ENCODE peak calls at places on chromosomes 16 and 17, in six cellular contexts. S is keratinocyte, B is AG10803, Y is WTC11, M is heart right ventricle, R is AG09309. C is an unnamed sample.

GRCh38 chr17:73228748-73229236 is 32.9 kb downstream of the CPSF4L start:
- DNase-seq in S (peak), Y (no peak), B (peak), M (peak), R (peak), C (peak)

GRCh38 chr17:68819465-68819864 is 135.7 kb downstream of the ABCA8 start:
- DNase-seq in M (no peak), R (no peak), S (no peak), Y (no peak), B (no peak), C (no peak)

GRCh38 chr16:27315333-27316037 is 1.7 kb downstream of the IL4R start:
- DNase-seq in R (peak), B (peak), S (peak), Y (peak), M (peak), C (no peak)

GRCh38 chr17:48539177-48539576 is 5.7 kb downstream of the HOXB2 start:
- DNase-seq in S (no peak), M (no peak), B (peak), R (peak), Y (no peak), C (no peak)

GRCh38 chr17:45227101-45227591 is 5.5 kb downstream of the FMNL1 start:
- DNase-seq in M (no peak), B (peak), R (no peak), Y (no peak), S (no peak), C (peak)

GRCh38 chr17:17547210-17547764 is 44.2 kb downstream of the PEMT start:
- DNase-seq in R (no peak), Y (no peak), B (no peak), M (peak), S (no peak), C (no peak)

GRCh38 chr17:42182927-42183734 is 2.1 kb downstream of the HCRT start:
- DNase-seq in R (no peak), S (no peak), M (no peak), Y (no peak), B (peak), C (no peak)

GRCh38 chr17:49439305-49439672 is 24.6 kb upstream of the PHB1 start:
- DNase-seq in R (no peak), M (no peak), B (no peak), Y (no peak), S (no peak), C (no peak)

GRCh38 chr16:28534542-28535373 is 4.0 kb downstream of the NUPR1 start:
- DNase-seq in R (peak), B (peak), M (no peak), S (no peak), Y (no peak), C (no peak)

DNA sequence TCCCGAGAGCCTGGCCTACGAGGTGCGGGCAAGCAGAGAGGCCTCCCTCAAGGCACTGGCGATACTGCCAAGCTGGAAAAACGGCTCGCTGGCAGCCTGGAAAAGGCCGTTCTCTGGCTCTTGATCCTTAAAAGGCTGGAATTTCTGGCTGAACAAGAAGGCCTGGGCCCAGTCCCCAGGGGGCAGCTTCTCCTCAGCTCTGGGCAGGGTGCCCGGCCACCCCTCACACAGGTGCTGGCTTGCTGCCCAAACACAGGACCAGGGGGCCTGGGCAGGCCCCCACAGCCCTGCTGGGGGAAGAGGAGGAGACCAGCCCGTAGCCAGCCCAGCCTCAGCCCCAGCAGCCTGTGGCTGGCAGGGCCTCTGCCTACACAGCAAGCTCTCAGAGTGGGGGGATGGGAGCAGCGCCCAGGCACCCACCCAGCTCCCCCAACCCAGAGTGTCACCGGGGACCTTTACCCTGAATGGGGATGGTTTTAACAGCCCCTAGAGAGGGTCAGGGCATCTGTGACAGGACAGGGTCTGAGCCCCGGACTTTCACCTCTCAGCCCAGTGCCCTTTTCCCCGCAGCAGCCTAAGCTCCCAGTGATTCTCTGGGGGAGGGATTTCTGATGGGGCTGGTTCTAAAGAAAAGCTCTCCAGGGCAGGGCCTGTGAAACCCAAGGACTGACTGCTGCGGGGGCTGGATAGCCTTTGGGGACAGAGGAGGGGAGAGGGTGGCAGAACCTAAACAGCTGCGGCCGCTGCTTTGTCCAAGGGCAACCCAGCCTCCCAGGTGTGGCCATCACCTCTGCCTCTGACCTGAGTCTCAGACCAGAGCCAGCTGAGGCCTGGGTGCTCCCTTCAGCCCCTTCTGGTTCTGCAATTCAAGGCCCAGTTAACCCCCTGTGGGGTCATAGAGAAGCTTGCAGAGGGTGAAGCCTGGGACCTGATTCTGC is 38.6 kb upstream of the TOB1 start:
- DNase-seq in M (peak), R (no peak), Y (no peak), S (no peak), B (peak), C (no peak)
- TF ChIP-seq CTCF in M (no peak), R (no peak), Y (no peak), S (no peak), B (no peak), C (no peak)

GRCh38 chr16:52366997-52367396 is 179.9 kb downstream of the TOX3 start:
- DNase-seq in Y (no peak), R (no peak), S (no peak), M (no peak), B (no peak), C (no peak)

GRCh38 chr16:52357711-52358110 is 189.2 kb downstream of the TOX3 start:
- DNase-seq in M (no peak), R (no peak), Y (no peak), B (no peak), S (no peak), C (no peak)

GRCh38 chr16:52364500-52364899 is 182.4 kb downstream of the TOX3 start:
- DNase-seq in R (no peak), B (no peak), Y (no peak), M (no peak), S (no peak), C (no peak)

GRCh38 chr16:52368899-52369298 is 178.0 kb downstream of the TOX3 start:
- DNase-seq in B (no peak), Y (no peak), R (no peak), M (no peak), S (no peak), C (no peak)

GRCh38 chr16:52363082-52363481 is 183.9 kb downstream of the TOX3 start:
- DNase-seq in R (no peak), M (no peak), Y (no peak), B (no peak), S (no peak), C (no peak)
- TF ChIP-seq CTCF in R (no peak), M (no peak), Y (no peak), B (no peak), S (no peak), C (no peak)

GRCh38 chr16:57915267-57915666 is 55.7 kb downstream of the CNGB1 start:
- DNase-seq in M (no peak), R (no peak), B (no peak), S (no peak), Y (no peak), C (no peak)

GRCh38 chr16:57915811-57916479 is 55.0 kb downstream of the CNGB1 start:
- DNase-seq in S (no peak), B (no peak), M (no peak), R (no peak), Y (no peak), C (no peak)

GRCh38 chr16:57916735-57917450 is 54.0 kb downstream of the CNGB1 start:
- DNase-seq in Y (no peak), M (no peak), R (no peak), S (peak), B (no peak), C (no peak)

GRCh38 chr16:57912529-57913260 is 58.2 kb downstream of the CNGB1 start:
- DNase-seq in Y (no peak), B (no peak), R (no peak), S (no peak), M (no peak), C (no peak)

GRCh38 chr16:57914244-57915173 is 56.4 kb downstream of the CNGB1 start:
- DNase-seq in B (no peak), Y (no peak), S (no peak), M (no peak), R (no peak), C (no peak)
- TF ChIP-seq CTCF in B (no peak), Y (no peak), S (no peak), M (no peak), R (no peak), C (no peak)

DNA sequence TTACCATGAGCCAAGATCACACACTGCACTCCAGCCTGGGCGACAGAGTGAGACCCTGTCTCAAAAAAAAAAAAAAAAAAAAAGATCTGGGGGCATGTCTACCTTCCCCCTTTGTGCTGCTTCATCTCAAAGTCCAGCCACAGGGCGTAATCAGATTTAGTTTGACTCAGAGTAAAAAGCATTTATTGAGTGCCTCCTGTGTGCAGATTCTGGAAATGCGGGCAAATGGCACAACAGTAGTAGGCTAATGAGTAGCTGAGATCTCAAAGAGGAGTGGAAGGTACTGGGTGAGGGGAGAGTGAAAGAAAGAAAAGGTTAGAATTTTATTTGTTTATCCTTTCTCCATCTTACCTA is 9.1 kb upstream of the NR1D1 start:
- DNase-seq in S (no peak), B (no peak), Y (no peak), M (no peak), R (no peak), C (no peak)
- TF ChIP-seq CTCF in S (peak), B (peak), Y (no peak), M (no peak), R (no peak), C (no peak)

GRCh38 chr17:79844869-79845600 is 5.8 kb upstream of the CBX4 start:
- DNase-seq in S (no peak), Y (peak), M (peak), B (no peak), R (no peak), C (peak)
- TF ChIP-seq CTCF in S (peak), Y (peak), M (peak), B (peak), R (peak), C (peak)

DNA sequence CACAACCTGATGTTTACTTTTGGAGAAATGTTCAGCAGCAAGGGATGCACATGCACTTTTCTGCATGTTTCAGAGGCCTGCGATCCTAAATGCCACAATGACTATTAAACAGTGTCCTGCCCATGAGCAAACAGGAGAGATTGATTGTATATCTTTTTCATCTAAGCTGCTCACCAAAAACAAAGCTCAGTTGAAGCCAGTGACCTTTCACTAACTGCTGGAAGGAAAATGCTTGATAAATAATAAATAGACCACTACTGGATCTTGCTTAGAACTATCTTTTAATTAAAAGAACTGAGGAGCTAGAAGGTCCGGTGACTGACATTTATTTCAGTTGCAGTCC is 16.3 kb downstream of the MRPS23 start:
- DNase-seq in Y (no peak), S (no peak), M (no peak), R (no peak), B (no peak), C (no peak)
- TF ChIP-seq CTCF in Y (peak), S (no peak), M (peak), R (no peak), B (no peak), C (no peak)